ENCODE peak calls at places on chromosome 11, in four cellular contexts. B is H1, W is IMR-90, F is neuronal stem cell. A is an unnamed sample.

GRCh38 chr11:45653277-45653676 is 12.1 kb downstream of the CHST1 start:
- DNase-seq in B (no peak), W (no peak), F (no peak), A (no peak)

GRCh38 chr11:99519095-99519494 is 498.3 kb downstream of the CNTN5 start:
- DNase-seq in B (no peak), W (no peak), F (no peak), A (no peak)

GRCh38 chr11:73335204-73335923 is 27.3 kb downstream of the ARHGEF17 start:
- DNase-seq in B (no peak), W (peak; percentile 82), F (peak; percentile 89), A (peak; percentile 90)

GRCh38 chr11:129992161-129992944 is 10.3 kb downstream of the PRDM10 start:
- DNase-seq in B (no peak), W (peak; percentile 22), F (no peak), A (no peak)

GRCh38 chr11:6646631-6647281 is 8.9 kb downstream of the DCHS1 start:
- DNase-seq in B (no peak), W (peak; percentile 60), F (no peak), A (peak; percentile 56)

GRCh38 chr11:12282676-12283075 is 94.7 kb upstream of the PARVA start:
- DNase-seq in B (no peak), W (no peak), F (no peak), A (no peak)

GRCh38 chr11:110710520-110711381 is 1.5 kb downstream of the ARHGAP20 start:
- DNase-seq in B (no peak), W (peak; percentile 51), F (no peak), A (peak; percentile 23)

GRCh38 chr11:60831501-60832079 is 10.3 kb upstream of the CCDC86 start:
- DNase-seq in B (no peak), W (peak; percentile 42), F (no peak), A (peak; percentile 61)

GRCh38 chr11:108302121-108302785 is 79.4 kb downstream of the ATM start:
- DNase-seq in B (no peak), W (peak; percentile 52), F (no peak), A (peak; percentile 48)

GRCh38 chr11:8060801-8061554 is 20.0 kb upstream of the TUB start:
- DNase-seq in B (no peak), W (peak; percentile 94), F (no peak), A (no peak)

GRCh38 chr11:35190804-35191348 is 51.9 kb downstream of the CD44 start:
- DNase-seq in B (no peak), W (peak; percentile 92), F (no peak), A (peak; percentile 92)

GRCh38 chr11:85718126-85718943 is 32.3 kb upstream of the CCDC89 start:
- DNase-seq in B (no peak), W (peak; percentile 28), F (no peak), A (no peak)
- H3K4me3 ChIP-seq in B (no peak overlapping the region), W (peak overlapping the region; percentile 52), F (no peak overlapping the region), A (peak overlapping the region; percentile 85)

DNA sequence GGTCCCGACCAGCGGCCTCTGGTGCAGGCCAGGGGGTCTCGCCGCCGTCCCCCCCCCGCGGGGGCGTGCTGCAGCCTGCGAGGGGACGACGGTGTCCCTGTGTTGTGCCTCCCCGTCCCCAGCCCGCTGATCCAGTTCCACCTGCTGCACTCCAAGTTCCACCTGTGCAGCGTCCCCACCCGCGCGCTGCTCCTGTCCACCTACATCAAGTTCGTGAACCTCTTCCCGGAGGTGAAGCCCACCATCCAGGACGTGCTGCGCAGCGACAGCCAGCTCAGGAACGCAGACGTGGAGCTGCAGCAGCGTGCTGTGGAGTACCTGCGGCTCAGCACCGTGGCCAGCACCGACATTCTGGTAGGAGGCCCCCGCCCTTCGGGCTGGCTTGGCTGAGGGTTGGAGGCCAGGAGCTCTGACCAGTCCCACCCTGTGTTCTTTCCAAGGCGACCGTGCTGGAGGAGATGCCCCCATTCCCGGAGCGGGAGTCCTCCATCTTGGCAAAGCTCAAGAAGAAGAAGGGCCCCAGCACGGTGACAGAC is 42.8 kb downstream of the MUC6 start:
- DNase-seq in B (no peak), W (no peak), F (no peak), A (no peak)
- H3K18ac ChIP-seq in B (no peak overlapping the region), W (no peak overlapping the region), F (no peak overlapping the region), A (no peak overlapping the region)

DNA sequence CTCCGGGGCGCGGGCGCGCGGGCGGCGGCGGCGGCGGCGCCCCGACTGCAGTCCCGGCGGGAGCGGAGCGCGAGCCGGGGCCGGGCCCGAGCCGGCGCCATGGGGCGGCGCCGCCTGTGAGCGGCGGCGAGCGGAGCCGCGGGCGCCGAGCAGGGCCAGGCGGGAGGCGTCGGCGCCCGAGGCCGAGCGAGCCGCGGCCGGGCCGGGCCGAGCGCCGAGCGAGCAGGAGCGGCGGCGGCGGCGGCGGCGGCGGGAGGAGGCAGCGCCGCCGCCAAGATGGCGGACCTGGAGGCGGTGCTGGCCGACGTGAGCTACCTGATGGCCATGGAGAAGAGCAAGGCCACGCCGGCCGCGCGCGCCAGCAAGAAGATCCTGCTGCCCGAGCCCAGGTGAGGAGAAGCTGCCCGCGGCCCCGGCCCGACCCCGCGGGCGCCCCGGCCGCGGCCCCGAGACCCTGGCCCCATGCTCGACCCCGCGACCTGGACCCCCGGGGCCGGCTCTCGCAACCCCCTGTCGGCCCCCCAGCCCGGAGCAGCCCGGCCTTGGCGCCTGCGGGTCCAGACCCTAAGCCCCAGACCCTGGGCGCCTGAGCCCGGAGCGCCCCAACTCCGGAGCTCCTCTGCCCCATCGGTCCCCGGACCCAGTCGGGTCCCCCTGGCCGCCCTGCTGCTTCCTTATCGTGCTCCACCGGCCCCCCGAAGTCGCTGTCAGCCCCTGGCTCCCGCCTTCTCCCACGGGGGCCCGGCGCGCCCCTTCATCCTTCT is at the start of gene GRK2:
- DNase-seq in B (no peak), W (peak; percentile 28), F (no peak), A (no peak)
- H2AK5ac ChIP-seq in B (peak within 1 kb of the TSS; percentile 10), W (peak within 1 kb of the TSS; percentile 84), F (peak within 1 kb of the TSS; percentile 28), A (peak within 1 kb of the TSS; percentile 23)

GRCh38 chr11:78961938-78962701 is 387.5 kb upstream of the NARS2 start:
- DNase-seq in B (no peak), W (peak; percentile 48), F (peak; percentile 85), A (peak; percentile 37)
- H3K4me3 ChIP-seq in B (peak overlapping the region; percentile 40), W (peak overlapping the region; percentile 14), F (peak overlapping the region; percentile 78), A (peak overlapping the region; percentile 54)

DNA sequence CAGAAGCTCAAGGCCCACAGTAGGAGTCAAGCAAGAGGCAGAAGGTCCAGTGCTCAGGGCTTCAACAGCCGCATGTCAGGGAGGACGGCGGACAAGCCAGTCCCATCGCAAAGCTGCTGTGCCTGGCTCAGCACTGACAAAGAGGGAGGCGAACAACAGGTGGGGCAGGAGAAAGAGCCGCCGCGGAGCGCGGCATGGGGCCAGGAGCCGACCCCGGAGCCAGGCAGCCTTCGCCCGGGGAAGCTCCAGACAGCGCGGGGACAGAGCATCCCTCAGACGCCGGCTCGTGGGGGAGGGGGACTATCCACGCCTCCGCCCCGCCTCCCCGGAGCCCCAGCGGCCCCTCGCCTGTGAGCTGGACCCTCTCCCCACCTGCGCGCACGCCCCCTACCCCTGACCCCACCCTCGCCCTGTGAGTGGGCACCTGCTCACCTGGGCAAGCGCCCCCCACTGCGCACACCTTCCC is 369 bp downstream of the DHCR7 start:
- DNase-seq in B (no peak), W (no peak), F (peak; percentile 48), A (peak; percentile 56)
- H3K18ac ChIP-seq in B (peak overlapping the region; percentile 99), W (no peak overlapping the region), F (peak overlapping the region; percentile 94), A (peak overlapping the region; percentile 100)